ENCODE peak calls at places on chromosomes 4 and X, in five cellular contexts. One of them, this sample, is unnamed.

GRCh38 chr4:88846232-88846790 is 148.7 kb upstream of the NAP1L5 start:
- DNase-seq in SW480: no peak
- DNase-seq in iris pigment epithelial cell: peak
- DNase-seq in epithelial cell of proximal tubule: no peak
- DNase-seq in GM13976: no peak
- DNase-seq in this sample: no peak

GRCh38 chr4:84467601-84468000 is 31.5 kb downstream of the NKX6-1 start:
- DNase-seq in SW480: no peak
- DNase-seq in iris pigment epithelial cell: no peak
- DNase-seq in epithelial cell of proximal tubule: no peak
- DNase-seq in GM13976: no peak
- DNase-seq in this sample: no peak

GRCh38 chr4:140157341-140157740 is 3.4 kb upstream of the MAML3 start:
- DNase-seq in SW480: no peak
- DNase-seq in iris pigment epithelial cell: no peak
- DNase-seq in epithelial cell of proximal tubule: no peak
- DNase-seq in GM13976: no peak
- DNase-seq in this sample: no peak

GRCh38 chrX:114611018-114611619 is 27.2 kb downstream of the HTR2C start:
- DNase-seq in SW480: peak
- DNase-seq in iris pigment epithelial cell: peak
- DNase-seq in epithelial cell of proximal tubule: no peak
- DNase-seq in GM13976: peak
- DNase-seq in this sample: peak

GRCh38 chr4:111923786-111924185 is 221.5 kb upstream of the FAM241A start:
- DNase-seq in SW480: no peak
- DNase-seq in iris pigment epithelial cell: no peak
- DNase-seq in epithelial cell of proximal tubule: no peak
- DNase-seq in GM13976: no peak
- DNase-seq in this sample: no peak

GRCh38 chrX:2596050-2596449 is 95.0 kb upstream of the CD99 start:
- DNase-seq in SW480: peak
- DNase-seq in iris pigment epithelial cell: no peak
- DNase-seq in epithelial cell of proximal tubule: no peak
- DNase-seq in GM13976: no peak
- DNase-seq in this sample: no peak

GRCh38 chr4:169179609-169180526 is 90.9 kb downstream of the SH3RF1 start:
- DNase-seq in SW480: no peak
- DNase-seq in iris pigment epithelial cell: peak
- DNase-seq in epithelial cell of proximal tubule: no peak
- DNase-seq in GM13976: no peak
- DNase-seq in this sample: no peak

GRCh38 chrX:71859637-71860036 is 51.0 kb upstream of the NHSL2 start:
- DNase-seq in SW480: peak
- DNase-seq in iris pigment epithelial cell: peak
- DNase-seq in epithelial cell of proximal tubule: no peak
- DNase-seq in GM13976: peak
- DNase-seq in this sample: peak

GRCh38 chr4:54708339-54709279 is 50.9 kb downstream of the KIT start:
- DNase-seq in SW480: no peak
- DNase-seq in iris pigment epithelial cell: no peak
- DNase-seq in epithelial cell of proximal tubule: no peak
- DNase-seq in GM13976: no peak
- DNase-seq in this sample: no peak

GRCh38 chrX:134537179-134537945 is 77.4 kb downstream of the HPRT1 start:
- DNase-seq in SW480: peak
- DNase-seq in iris pigment epithelial cell: peak
- DNase-seq in epithelial cell of proximal tubule: no peak
- DNase-seq in GM13976: no peak
- DNase-seq in this sample: peak

GRCh38 chr4:4428966-4429875 is 42.3 kb downstream of the NSG1 start:
- DNase-seq in SW480: no peak
- DNase-seq in iris pigment epithelial cell: no peak
- DNase-seq in epithelial cell of proximal tubule: no peak
- DNase-seq in GM13976: no peak
- DNase-seq in this sample: no peak

GRCh38 chr4:48015216-48015615 is 1.3 kb downstream of the CNGA1 start:
- DNase-seq in SW480: no peak
- DNase-seq in iris pigment epithelial cell: no peak
- DNase-seq in epithelial cell of proximal tubule: no peak
- DNase-seq in GM13976: no peak
- DNase-seq in this sample: no peak

GRCh38 chr4:96312049-96312685 is 472.3 kb downstream of the PDHA2 start:
- DNase-seq in SW480: no peak
- DNase-seq in iris pigment epithelial cell: no peak
- DNase-seq in epithelial cell of proximal tubule: no peak
- DNase-seq in GM13976: no peak
- DNase-seq in this sample: no peak

GRCh38 chr4:107987916-107988762 is 1.6 kb upstream of the HADH start:
- DNase-seq in SW480: no peak
- DNase-seq in iris pigment epithelial cell: no peak
- DNase-seq in epithelial cell of proximal tubule: no peak
- DNase-seq in GM13976: no peak
- DNase-seq in this sample: no peak

GRCh38 chrX:153032397-153033118 is 23.7 kb upstream of the PNMA3 start:
- DNase-seq in SW480: no peak
- DNase-seq in iris pigment epithelial cell: peak
- DNase-seq in epithelial cell of proximal tubule: no peak
- DNase-seq in GM13976: peak
- DNase-seq in this sample: peak

GRCh38 chr4:48877827-48878535 is 28.6 kb downstream of the OCIAD2 start:
- DNase-seq in SW480: no peak
- DNase-seq in iris pigment epithelial cell: no peak
- DNase-seq in epithelial cell of proximal tubule: no peak
- DNase-seq in GM13976: no peak
- DNase-seq in this sample: no peak

GRCh38 chr4:124754671-124755070 is 42.1 kb upstream of the ANKRD50 start:
- DNase-seq in SW480: no peak
- DNase-seq in iris pigment epithelial cell: peak
- DNase-seq in epithelial cell of proximal tubule: no peak
- DNase-seq in GM13976: no peak
- DNase-seq in this sample: no peak

GRCh38 chr4:83362492-83363329 is 28.1 kb upstream of the HPSE start:
- DNase-seq in SW480: peak
- DNase-seq in iris pigment epithelial cell: peak
- DNase-seq in epithelial cell of proximal tubule: no peak
- DNase-seq in GM13976: peak
- DNase-seq in this sample: peak

GRCh38 chrX:36867143-36867542 is 141.0 kb upstream of the FAM47C start:
- DNase-seq in SW480: peak
- DNase-seq in iris pigment epithelial cell: peak
- DNase-seq in epithelial cell of proximal tubule: no peak
- DNase-seq in GM13976: peak
- DNase-seq in this sample: peak

GRCh38 chrX:132488092-132488749 is 617 bp downstream of the MBNL3 start:
- DNase-seq in SW480: peak
- DNase-seq in iris pigment epithelial cell: peak
- DNase-seq in epithelial cell of proximal tubule: no peak
- DNase-seq in GM13976: no peak
- DNase-seq in this sample: peak

GRCh38 chr4:144399927-144400326 is 246.0 kb upstream of the HHIP start:
- DNase-seq in SW480: peak
- DNase-seq in iris pigment epithelial cell: peak
- DNase-seq in epithelial cell of proximal tubule: peak
- DNase-seq in GM13976: no peak
- DNase-seq in this sample: peak

GRCh38 chr4:185640809-185641675 is 105.7 kb upstream of the PDLIM3 start:
- DNase-seq in SW480: peak
- DNase-seq in iris pigment epithelial cell: peak
- DNase-seq in epithelial cell of proximal tubule: peak
- DNase-seq in GM13976: peak
- DNase-seq in this sample: peak

GRCh38 chr4:105022811-105023667 is 123.6 kb upstream of the TET2 start:
- DNase-seq in SW480: no peak
- DNase-seq in iris pigment epithelial cell: peak
- DNase-seq in epithelial cell of proximal tubule: no peak
- DNase-seq in GM13976: no peak
- DNase-seq in this sample: no peak

GRCh38 chr4:40261246-40262078 is 64.6 kb downstream of the RHOH start:
- DNase-seq in SW480: no peak
- DNase-seq in iris pigment epithelial cell: no peak
- DNase-seq in epithelial cell of proximal tubule: no peak
- DNase-seq in GM13976: no peak
- DNase-seq in this sample: no peak

GRCh38 chrX:40195368-40195767 is 97.6 kb upstream of the BCOR start:
- DNase-seq in SW480: no peak
- DNase-seq in iris pigment epithelial cell: no peak
- DNase-seq in epithelial cell of proximal tubule: no peak
- DNase-seq in GM13976: no peak
- DNase-seq in this sample: no peak

GRCh38 chr4:173522160-173522873 is 7.7 kb downstream of the HAND2 start:
- DNase-seq in SW480: no peak
- DNase-seq in iris pigment epithelial cell: peak
- DNase-seq in epithelial cell of proximal tubule: no peak
- DNase-seq in GM13976: peak
- DNase-seq in this sample: no peak

GRCh38 chr4:17630228-17630627 is 15.8 kb downstream of the MED28 start:
- DNase-seq in SW480: no peak
- DNase-seq in iris pigment epithelial cell: no peak
- DNase-seq in epithelial cell of proximal tubule: no peak
- DNase-seq in GM13976: no peak
- DNase-seq in this sample: peak

GRCh38 chr4:175054980-175055379 is 136.8 kb downstream of the ADAM29 start:
- DNase-seq in SW480: no peak
- DNase-seq in iris pigment epithelial cell: no peak
- DNase-seq in epithelial cell of proximal tubule: no peak
- DNase-seq in GM13976: no peak
- DNase-seq in this sample: peak

GRCh38 chrX:33126469-33126868 is 84.9 kb downstream of the DMD start:
- DNase-seq in SW480: no peak
- DNase-seq in iris pigment epithelial cell: no peak
- DNase-seq in epithelial cell of proximal tubule: no peak
- DNase-seq in GM13976: no peak
- DNase-seq in this sample: no peak

GRCh38 chr4:161990721-161991120 is 173.1 kb downstream of the FSTL5 start:
- DNase-seq in SW480: no peak
- DNase-seq in iris pigment epithelial cell: no peak
- DNase-seq in epithelial cell of proximal tubule: no peak
- DNase-seq in GM13976: no peak
- DNase-seq in this sample: no peak

GRCh38 chrX:154096140-154097002 is 1.1 kb downstream of the MECP2 start:
- DNase-seq in SW480: peak
- DNase-seq in iris pigment epithelial cell: peak
- DNase-seq in epithelial cell of proximal tubule: no peak
- DNase-seq in GM13976: peak
- DNase-seq in this sample: no peak

GRCh38 chr4:130026185-130026584 is 930.2 kb downstream of the C4orf33 start:
- DNase-seq in SW480: no peak
- DNase-seq in iris pigment epithelial cell: no peak
- DNase-seq in epithelial cell of proximal tubule: no peak
- DNase-seq in GM13976: no peak
- DNase-seq in this sample: no peak

GRCh38 chrX:103356023-103356798 is at the start of gene TCEAL9:
- DNase-seq in SW480: peak
- DNase-seq in iris pigment epithelial cell: peak
- DNase-seq in epithelial cell of proximal tubule: no peak
- DNase-seq in GM13976: no peak
- DNase-seq in this sample: peak

GRCh38 chr4:26493461-26493860 is 3.2 kb upstream of the CCKAR start:
- DNase-seq in SW480: no peak
- DNase-seq in iris pigment epithelial cell: no peak
- DNase-seq in epithelial cell of proximal tubule: no peak
- DNase-seq in GM13976: no peak
- DNase-seq in this sample: no peak

GRCh38 chr4:185112104-185112503 is 31.0 kb upstream of the SLC25A4 start:
- DNase-seq in SW480: peak
- DNase-seq in iris pigment epithelial cell: peak
- DNase-seq in epithelial cell of proximal tubule: peak
- DNase-seq in GM13976: no peak
- DNase-seq in this sample: peak

GRCh38 chr4:147599764-147600163 is 17.4 kb upstream of the TMEM184C start:
- DNase-seq in SW480: no peak
- DNase-seq in iris pigment epithelial cell: peak
- DNase-seq in epithelial cell of proximal tubule: no peak
- DNase-seq in GM13976: no peak
- DNase-seq in this sample: no peak